ENCODE peak calls at places on chromosomes 12 and 14, in five cellular contexts. One of them, this sample, is unnamed.

GRCh38 chr14:94582851-94583250 is 1.6 kb downstream of the SERPINA5 start:
- DNase-seq in naive thymus-derived CD4-positive, alpha-beta T cell: no peak
- DNase-seq in OCI-LY7: no peak
- DNase-seq in heart right ventricle: no peak
- DNase-seq in HFF-Myc: no peak
- DNase-seq in this sample: no peak

GRCh38 chr14:100140452-100141132 is 18.9 kb downstream of the DEGS2 start:
- DNase-seq in naive thymus-derived CD4-positive, alpha-beta T cell: no peak
- DNase-seq in OCI-LY7: no peak
- DNase-seq in HFF-Myc: no peak
- DNase-seq in heart right ventricle: no peak
- DNase-seq in this sample: no peak

GRCh38 chr14:55957950-55958349 is 160.3 kb upstream of the PELI2 start:
- DNase-seq in HFF-Myc: no peak
- DNase-seq in naive thymus-derived CD4-positive, alpha-beta T cell: no peak
- DNase-seq in heart right ventricle: no peak
- DNase-seq in OCI-LY7: no peak
- DNase-seq in this sample: no peak

GRCh38 chr12:57837779-57838562 is 8.6 kb downstream of the CTDSP2 start:
- DNase-seq in HFF-Myc: peak; percentile 42
- DNase-seq in OCI-LY7: peak; percentile 50
- DNase-seq in heart right ventricle: peak; percentile 43
- DNase-seq in naive thymus-derived CD4-positive, alpha-beta T cell: peak; percentile 34
- DNase-seq in this sample: no peak

GRCh38 chr14:50542941-50543418 is 10.6 kb upstream of the MAP4K5 start:
- DNase-seq in heart right ventricle: no peak
- DNase-seq in naive thymus-derived CD4-positive, alpha-beta T cell: peak; percentile 34
- DNase-seq in HFF-Myc: no peak
- DNase-seq in OCI-LY7: peak; percentile 70
- DNase-seq in this sample: no peak

GRCh38 chr12:113877608-113878007 is 88.5 kb downstream of the RBM19 start:
- DNase-seq in HFF-Myc: no peak
- DNase-seq in naive thymus-derived CD4-positive, alpha-beta T cell: no peak
- DNase-seq in heart right ventricle: no peak
- DNase-seq in OCI-LY7: no peak
- DNase-seq in this sample: no peak

GRCh38 chr14:92425101-92425500 is 88.5 kb upstream of the RIN3 start:
- DNase-seq in OCI-LY7: no peak
- DNase-seq in HFF-Myc: no peak
- DNase-seq in naive thymus-derived CD4-positive, alpha-beta T cell: no peak
- DNase-seq in heart right ventricle: no peak
- DNase-seq in this sample: no peak

GRCh38 chr12:108126212-108126611 is 2.9 kb upstream of the WSCD2 start:
- DNase-seq in HFF-Myc: no peak
- DNase-seq in OCI-LY7: no peak
- DNase-seq in naive thymus-derived CD4-positive, alpha-beta T cell: no peak
- DNase-seq in heart right ventricle: no peak
- DNase-seq in this sample: no peak

GRCh38 chr14:36521598-36522345 is 1.7 kb upstream of the NKX2-1 start:
- DNase-seq in OCI-LY7: no peak
- DNase-seq in naive thymus-derived CD4-positive, alpha-beta T cell: no peak
- DNase-seq in HFF-Myc: no peak
- DNase-seq in heart right ventricle: no peak
- DNase-seq in this sample: no peak

GRCh38 chr12:124734224-124734788 is 129.4 kb downstream of the SCARB1 start:
- DNase-seq in heart right ventricle: no peak
- DNase-seq in HFF-Myc: no peak
- DNase-seq in naive thymus-derived CD4-positive, alpha-beta T cell: no peak
- DNase-seq in OCI-LY7: no peak
- DNase-seq in this sample: peak; percentile 66

GRCh38 chr12:90199008-90199407 is 490.4 kb upstream of the ATP2B1 start:
- DNase-seq in heart right ventricle: no peak
- DNase-seq in OCI-LY7: no peak
- DNase-seq in HFF-Myc: no peak
- DNase-seq in naive thymus-derived CD4-positive, alpha-beta T cell: peak; percentile 8
- DNase-seq in this sample: no peak

GRCh38 chr12:57063991-57064725 is 14.2 kb upstream of the MYO1A start:
- DNase-seq in HFF-Myc: no peak
- DNase-seq in heart right ventricle: no peak
- DNase-seq in naive thymus-derived CD4-positive, alpha-beta T cell: peak; percentile 85
- DNase-seq in OCI-LY7: peak; percentile 28
- DNase-seq in this sample: no peak

GRCh38 chr12:121830134-121830533 is 26.3 kb downstream of the SETD1B start:
- DNase-seq in HFF-Myc: no peak
- DNase-seq in OCI-LY7: no peak
- DNase-seq in heart right ventricle: no peak
- DNase-seq in naive thymus-derived CD4-positive, alpha-beta T cell: no peak
- DNase-seq in this sample: no peak

GRCh38 chr14:69921052-69921451 is 41.8 kb downstream of the SMOC1 start:
- DNase-seq in heart right ventricle: no peak
- DNase-seq in OCI-LY7: no peak
- DNase-seq in HFF-Myc: no peak
- DNase-seq in naive thymus-derived CD4-positive, alpha-beta T cell: no peak
- DNase-seq in this sample: no peak

GRCh38 chr12:54195736-54196347 is 7.1 kb upstream of the SMUG1 start:
- DNase-seq in OCI-LY7: peak; percentile 43
- DNase-seq in heart right ventricle: no peak
- DNase-seq in naive thymus-derived CD4-positive, alpha-beta T cell: no peak
- DNase-seq in HFF-Myc: no peak
- DNase-seq in this sample: no peak

GRCh38 chr14:35155962-35156361 is 33.6 kb downstream of the PRORP start:
- DNase-seq in naive thymus-derived CD4-positive, alpha-beta T cell: no peak
- DNase-seq in OCI-LY7: peak; percentile 33
- DNase-seq in heart right ventricle: no peak
- DNase-seq in HFF-Myc: no peak
- DNase-seq in this sample: no peak

GRCh38 chr14:72830786-72831583 is 62.9 kb downstream of the DPF3 start:
- DNase-seq in heart right ventricle: no peak
- DNase-seq in naive thymus-derived CD4-positive, alpha-beta T cell: no peak
- DNase-seq in HFF-Myc: no peak
- DNase-seq in OCI-LY7: no peak
- DNase-seq in this sample: no peak

DNA sequence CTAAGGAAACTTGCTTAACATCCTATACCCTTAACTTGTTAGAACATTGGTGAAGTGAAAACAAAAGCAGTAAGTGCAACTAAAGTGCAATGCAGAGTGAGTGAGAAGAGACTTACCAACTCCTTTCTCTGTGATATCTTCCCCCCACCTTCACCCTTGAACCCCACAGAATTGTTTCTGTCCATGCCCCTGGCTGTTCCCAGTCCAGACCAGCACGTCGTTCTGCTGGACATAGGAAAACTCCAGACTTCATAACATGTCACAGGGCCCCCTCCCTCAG is 91.9 kb downstream of the DAD1 start:
- DNase-seq in heart right ventricle: no peak
- DNase-seq in naive thymus-derived CD4-positive, alpha-beta T cell: no peak
- DNase-seq in OCI-LY7: no peak
- DNase-seq in HFF-Myc: no peak
- DNase-seq in this sample: no peak
- H3K4me3 ChIP-seq in heart right ventricle: no peak overlapping the region
- H3K4me3 ChIP-seq in naive thymus-derived CD4-positive, alpha-beta T cell: peak overlapping the region; percentile 67
- H3K4me3 ChIP-seq in OCI-LY7: no peak overlapping the region
- H3K4me3 ChIP-seq in HFF-Myc: no peak overlapping the region
- H3K4me3 ChIP-seq in this sample: no peak overlapping the region

GRCh38 chr14:89807905-89808304 is 146.6 kb downstream of the EFCAB11 start:
- DNase-seq in OCI-LY7: no peak
- DNase-seq in HFF-Myc: no peak
- DNase-seq in naive thymus-derived CD4-positive, alpha-beta T cell: no peak
- DNase-seq in heart right ventricle: no peak
- DNase-seq in this sample: no peak

GRCh38 chr14:89813485-89814080 is 140.9 kb downstream of the EFCAB11 start:
- DNase-seq in HFF-Myc: no peak
- DNase-seq in heart right ventricle: no peak
- DNase-seq in OCI-LY7: no peak
- DNase-seq in naive thymus-derived CD4-positive, alpha-beta T cell: no peak
- DNase-seq in this sample: no peak

GRCh38 chr14:89814126-89814525 is 140.4 kb downstream of the EFCAB11 start:
- DNase-seq in naive thymus-derived CD4-positive, alpha-beta T cell: no peak
- DNase-seq in OCI-LY7: no peak
- DNase-seq in heart right ventricle: no peak
- DNase-seq in HFF-Myc: no peak
- DNase-seq in this sample: no peak

GRCh38 chr14:89807151-89807550 is 147.4 kb downstream of the EFCAB11 start:
- DNase-seq in OCI-LY7: no peak
- DNase-seq in HFF-Myc: no peak
- DNase-seq in naive thymus-derived CD4-positive, alpha-beta T cell: no peak
- DNase-seq in heart right ventricle: no peak
- DNase-seq in this sample: no peak

GRCh38 chr14:89810101-89810500 is 144.4 kb downstream of the EFCAB11 start:
- DNase-seq in heart right ventricle: no peak
- DNase-seq in HFF-Myc: no peak
- DNase-seq in OCI-LY7: no peak
- DNase-seq in naive thymus-derived CD4-positive, alpha-beta T cell: no peak
- DNase-seq in this sample: no peak
- H3K4me3 ChIP-seq in heart right ventricle: no peak overlapping the region
- H3K4me3 ChIP-seq in HFF-Myc: no peak overlapping the region
- H3K4me3 ChIP-seq in OCI-LY7: no peak overlapping the region
- H3K4me3 ChIP-seq in naive thymus-derived CD4-positive, alpha-beta T cell: no peak overlapping the region
- H3K4me3 ChIP-seq in this sample: no peak overlapping the region

GRCh38 chr14:101687756-101688546 is 73.6 kb upstream of the PPP2R5C start:
- DNase-seq in heart right ventricle: no peak
- DNase-seq in naive thymus-derived CD4-positive, alpha-beta T cell: no peak
- DNase-seq in HFF-Myc: no peak
- DNase-seq in OCI-LY7: no peak
- DNase-seq in this sample: no peak
- H3K4me3 ChIP-seq in heart right ventricle: no peak overlapping the region
- H3K4me3 ChIP-seq in naive thymus-derived CD4-positive, alpha-beta T cell: no peak overlapping the region
- H3K4me3 ChIP-seq in HFF-Myc: no peak overlapping the region
- H3K4me3 ChIP-seq in OCI-LY7: no peak overlapping the region
- H3K4me3 ChIP-seq in this sample: no peak overlapping the region

GRCh38 chr14:61145258-61145902 is 135.8 kb downstream of the TMEM30B start:
- DNase-seq in OCI-LY7: no peak
- DNase-seq in HFF-Myc: peak; percentile 96
- DNase-seq in naive thymus-derived CD4-positive, alpha-beta T cell: no peak
- DNase-seq in heart right ventricle: no peak
- DNase-seq in this sample: no peak
- H3K4me3 ChIP-seq in OCI-LY7: no peak overlapping the region
- H3K4me3 ChIP-seq in HFF-Myc: no peak overlapping the region
- H3K4me3 ChIP-seq in naive thymus-derived CD4-positive, alpha-beta T cell: no peak overlapping the region
- H3K4me3 ChIP-seq in heart right ventricle: no peak overlapping the region
- H3K4me3 ChIP-seq in this sample: peak overlapping the region; percentile 11

GRCh38 chr14:32432813-32433538 is 103.9 kb downstream of the AKAP6 start:
- DNase-seq in HFF-Myc: no peak
- DNase-seq in OCI-LY7: no peak
- DNase-seq in naive thymus-derived CD4-positive, alpha-beta T cell: no peak
- DNase-seq in heart right ventricle: no peak
- DNase-seq in this sample: no peak
- H3K4me3 ChIP-seq in HFF-Myc: no peak overlapping the region
- H3K4me3 ChIP-seq in OCI-LY7: no peak overlapping the region
- H3K4me3 ChIP-seq in naive thymus-derived CD4-positive, alpha-beta T cell: no peak overlapping the region
- H3K4me3 ChIP-seq in heart right ventricle: peak overlapping the region; percentile 37
- H3K4me3 ChIP-seq in this sample: no peak overlapping the region